ENCODE peak calls at places on chromosomes 3 and 15, in six cellular contexts. U is upper lobe of right lung, D is cardiac muscle cell, X is AG09319, Q is mesothelial cell of epicardium, S is neural crest cell. R is an unnamed sample.

GRCh38 chr15:100093211-100094126 is 248.3 kb downstream of the ADAMTS17 start:
- DNase-seq in U (no peak), D (peak), X (no peak), Q (no peak), S (no peak), R (no peak)

GRCh38 chr3:168141405-168141993 is 45.8 kb upstream of the GOLIM4 start:
- DNase-seq in U (no peak), D (no peak), X (no peak), Q (no peak), S (no peak), R (no peak)

GRCh38 chr3:32733631-32734229 is 48.7 kb downstream of the CNOT10 start:
- DNase-seq in U (no peak), D (peak), X (no peak), Q (no peak), S (no peak), R (no peak)

GRCh38 chr15:72128360-72128759 is 10.2 kb downstream of the SENP8 start:
- DNase-seq in U (no peak), D (no peak), X (no peak), Q (no peak), S (no peak), R (no peak)

GRCh38 chr3:148789156-148789555 is 38.5 kb upstream of the CPB1 start:
- DNase-seq in U (no peak), D (no peak), X (no peak), Q (no peak), S (peak), R (no peak)

GRCh38 chr3:161070252-161070930 is 34.8 kb downstream of the B3GALNT1 start:
- DNase-seq in U (no peak), D (no peak), X (no peak), Q (no peak), S (no peak), R (no peak)

GRCh38 chr3:197750863-197751737 is 1.4 kb downstream of the FYTTD1 start:
- DNase-seq in U (peak), D (peak), X (no peak), Q (no peak), S (peak), R (no peak)

GRCh38 chr3:8345396-8345795 is 156.2 kb upstream of the LMCD1 start:
- DNase-seq in U (no peak), D (no peak), X (no peak), Q (no peak), S (no peak), R (no peak)

GRCh38 chr3:171644681-171645080 is 165.6 kb downstream of the PLD1 start:
- DNase-seq in U (no peak), D (no peak), X (no peak), Q (no peak), S (no peak), R (no peak)

GRCh38 chr15:56017920-56018319 is 24.5 kb upstream of the NEDD4 start:
- DNase-seq in U (no peak), D (no peak), X (no peak), Q (no peak), S (no peak), R (no peak)

GRCh38 chr15:66682865-66683264 is 19.2 kb upstream of the SMAD6 start:
- DNase-seq in U (no peak), D (no peak), X (no peak), Q (no peak), S (no peak), R (no peak)

DNA sequence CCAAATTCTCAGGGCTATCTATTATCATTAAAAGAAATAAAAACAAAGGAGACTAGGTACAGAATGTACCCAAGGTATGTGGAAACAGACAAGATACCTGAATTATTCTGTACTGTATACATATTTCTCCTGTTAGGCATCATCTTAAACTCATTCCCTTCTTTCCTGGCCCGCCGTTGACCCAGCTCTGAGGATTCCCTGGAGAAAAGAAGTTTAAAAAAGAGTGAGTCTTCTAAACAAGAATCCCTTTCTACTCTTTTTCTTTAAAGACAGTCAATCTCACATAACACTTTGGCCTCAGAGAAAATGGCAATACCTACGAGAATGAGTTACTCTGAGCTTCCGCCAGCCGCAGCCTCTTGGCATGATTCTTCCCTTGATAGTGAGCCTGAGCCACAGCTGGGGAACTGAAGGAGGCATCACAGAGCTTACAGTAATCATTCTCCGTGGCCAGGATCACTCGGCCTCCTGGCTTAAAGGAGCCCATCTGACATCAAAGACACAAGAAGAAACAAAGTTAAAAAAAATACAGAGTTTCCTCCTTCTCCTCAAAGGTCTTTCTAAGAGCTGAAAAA is 44.2 kb downstream of the ZMAT3 start:
- DNase-seq in U (no peak), D (peak), X (no peak), Q (no peak), S (no peak), R (no peak)
- TF ChIP-seq CTCF in U (no peak), D (peak), X (no peak), Q (no peak), S (no peak), R (no peak)

DNA sequence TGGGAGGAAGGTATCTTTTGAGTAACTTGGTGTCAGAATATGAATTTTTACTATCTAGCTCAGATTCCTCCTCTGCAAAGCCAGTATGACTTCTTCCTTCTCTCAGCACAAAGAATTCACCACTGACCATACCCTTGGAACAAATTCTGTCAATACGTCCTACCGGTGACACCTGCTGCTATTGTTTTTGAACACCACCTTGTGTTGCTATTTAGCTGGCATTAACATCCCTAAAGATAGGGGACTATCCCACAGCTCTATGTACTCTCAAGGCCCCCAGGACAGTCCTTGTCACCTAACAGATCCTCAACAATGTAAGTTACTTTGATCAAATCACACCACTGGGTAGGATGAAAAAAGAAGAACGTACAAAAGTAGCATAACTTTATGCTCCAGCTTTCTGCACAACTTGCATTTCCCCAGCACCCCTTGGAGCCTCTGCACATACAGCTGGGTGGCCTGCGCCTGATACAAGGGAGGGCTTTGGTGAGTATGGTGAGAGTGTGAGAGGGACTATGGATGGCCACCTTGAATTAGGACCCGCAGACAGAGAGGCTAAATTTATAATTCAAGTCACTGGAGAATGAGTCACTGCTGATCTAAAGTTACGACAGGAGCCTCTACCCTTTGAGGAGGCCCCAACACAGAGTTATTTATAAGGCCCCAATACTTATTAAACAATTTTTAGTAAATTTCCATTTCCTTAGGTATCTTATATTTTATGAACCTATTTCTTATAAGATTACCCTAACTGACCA is 2.3 kb upstream of the COLQ start:
- DNase-seq in U (no peak), D (no peak), X (no peak), Q (no peak), S (no peak), R (no peak)
- TF ChIP-seq CTCF in U (no peak), D (no peak), X (no peak), Q (no peak), S (no peak), R (no peak)

GRCh38 chr3:128372281-128372680 is 94.4 kb downstream of the DNAJB8 start:
- DNase-seq in U (no peak), D (no peak), X (no peak), Q (no peak), S (no peak), R (no peak)

GRCh38 chr3:128367726-128368125 is 99.0 kb downstream of the DNAJB8 start:
- DNase-seq in U (no peak), D (no peak), X (no peak), Q (no peak), S (no peak), R (no peak)

GRCh38 chr3:128368626-128369025 is 98.1 kb downstream of the DNAJB8 start:
- DNase-seq in U (no peak), D (no peak), X (no peak), Q (no peak), S (no peak), R (no peak)

GRCh38 chr3:128369106-128369708 is 97.5 kb downstream of the DNAJB8 start:
- DNase-seq in U (no peak), D (no peak), X (no peak), Q (no peak), S (no peak), R (no peak)

DNA sequence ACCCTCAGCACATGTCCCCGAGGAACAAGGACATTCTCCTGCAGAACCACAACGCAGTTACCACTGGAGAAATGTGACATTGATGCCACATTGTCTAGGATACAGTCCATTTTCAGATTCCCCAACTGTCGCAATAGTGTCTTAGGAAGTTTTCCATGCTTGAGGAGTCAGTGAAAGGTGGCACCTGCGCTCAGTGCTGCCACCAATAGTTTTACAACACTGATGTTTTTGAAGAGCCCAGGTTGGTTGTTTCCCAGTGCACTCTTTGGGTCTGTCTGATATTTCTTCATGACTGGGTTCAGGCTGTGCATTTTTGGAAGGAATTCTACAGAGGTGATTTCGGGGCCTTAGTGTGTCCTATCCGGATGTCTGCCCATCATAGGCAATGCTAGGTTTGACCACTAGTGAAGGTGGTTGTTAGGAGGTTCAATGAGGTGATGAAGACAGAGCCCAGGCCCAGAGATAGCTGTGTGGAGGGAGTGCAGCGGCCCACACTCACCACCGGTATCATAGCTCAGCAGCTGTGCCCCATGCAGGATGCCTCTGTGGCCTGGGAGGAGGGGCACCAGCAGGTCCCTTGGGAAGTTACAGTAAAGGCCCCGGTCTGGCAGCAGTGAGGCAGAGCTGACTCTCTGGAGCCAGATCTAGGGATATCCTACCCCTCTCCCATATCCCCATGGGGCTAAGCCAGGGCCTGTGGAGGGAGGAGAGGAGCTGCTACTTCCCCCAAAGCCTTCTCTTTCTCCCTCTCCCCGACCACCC is 96.6 kb downstream of the DNAJB8 start:
- DNase-seq in U (no peak), D (no peak), X (no peak), Q (no peak), S (no peak), R (no peak)
- TF ChIP-seq CTCF in U (no peak), D (no peak), X (no peak), Q (no peak), S (no peak), R (no peak)

DNA sequence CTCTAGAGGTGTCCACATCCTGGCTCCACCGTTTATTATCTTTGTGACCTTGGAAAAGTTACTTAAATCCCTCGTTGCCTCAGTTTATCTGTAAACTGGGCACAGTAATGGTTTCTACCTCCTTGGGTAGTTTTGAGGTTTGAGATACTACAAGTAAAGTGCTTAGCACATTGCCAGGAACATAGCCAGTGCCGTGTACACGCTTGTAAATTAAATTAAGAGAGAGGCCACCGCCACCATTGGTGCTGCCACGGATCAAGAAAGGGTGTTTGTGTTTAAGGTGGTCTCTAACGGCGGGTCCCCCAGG is 5.8 kb upstream of the WNT7A start:
- DNase-seq in U (no peak), D (no peak), X (no peak), Q (peak), S (no peak), R (no peak)
- TF ChIP-seq CTCF in U (no peak), D (no peak), X (no peak), Q (peak), S (no peak), R (no peak)

DNA sequence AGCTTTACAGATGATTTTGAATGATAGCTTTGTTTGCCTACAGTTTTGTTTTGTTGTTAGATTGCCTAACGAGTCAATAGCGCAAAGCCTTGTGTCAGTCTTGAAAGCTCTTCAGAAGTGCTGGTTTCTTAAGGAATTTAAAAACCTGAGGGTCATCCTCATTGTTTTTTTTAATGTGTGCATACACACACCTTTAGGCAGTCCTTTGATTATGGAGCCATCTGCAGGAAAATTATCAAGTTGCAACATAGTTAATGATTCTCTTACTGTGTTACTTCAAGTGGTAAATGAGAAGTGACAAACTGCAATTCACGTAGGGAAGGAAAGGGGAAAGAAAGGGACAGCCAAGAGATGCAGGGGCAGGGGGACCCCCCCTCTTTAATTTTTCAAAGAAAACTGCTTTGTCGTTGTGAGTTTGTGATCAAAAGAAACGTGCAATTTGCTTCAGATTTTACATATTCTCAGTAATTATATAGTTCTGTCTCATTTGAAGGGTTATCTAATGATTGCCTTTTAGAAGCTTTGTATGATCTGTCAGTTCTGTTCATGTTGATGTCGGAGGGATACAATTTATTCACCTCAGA is 162.4 kb upstream of the CGNL1 start:
- DNase-seq in U (no peak), D (peak), X (no peak), Q (no peak), S (no peak), R (no peak)
- TF ChIP-seq CTCF in U (peak), D (peak), X (peak), Q (no peak), S (no peak), R (peak)

GRCh38 chr15:77573826-77574225 is 58.9 kb downstream of the LINGO1 start:
- DNase-seq in U (no peak), D (no peak), X (no peak), Q (no peak), S (no peak), R (no peak)
- TF ChIP-seq CTCF in U (no peak), D (no peak), X (no peak), Q (no peak), S (no peak), R (no peak)

GRCh38 chr3:196179380-196180308 is 31.6 kb downstream of the ZDHHC19 start:
- DNase-seq in U (no peak), D (peak), X (no peak), Q (no peak), S (peak), R (no peak)
- TF ChIP-seq CTCF in U (no peak), D (no peak), X (no peak), Q (no peak), S (no peak), R (no peak)

GRCh38 chr3:183447206-183448001 is 19.0 kb upstream of the MCF2L2 start:
- DNase-seq in U (peak), D (peak), X (peak), Q (peak), S (peak), R (peak)
- TF ChIP-seq CTCF in U (no peak), D (no peak), X (no peak), Q (no peak), S (peak), R (no peak)

DNA sequence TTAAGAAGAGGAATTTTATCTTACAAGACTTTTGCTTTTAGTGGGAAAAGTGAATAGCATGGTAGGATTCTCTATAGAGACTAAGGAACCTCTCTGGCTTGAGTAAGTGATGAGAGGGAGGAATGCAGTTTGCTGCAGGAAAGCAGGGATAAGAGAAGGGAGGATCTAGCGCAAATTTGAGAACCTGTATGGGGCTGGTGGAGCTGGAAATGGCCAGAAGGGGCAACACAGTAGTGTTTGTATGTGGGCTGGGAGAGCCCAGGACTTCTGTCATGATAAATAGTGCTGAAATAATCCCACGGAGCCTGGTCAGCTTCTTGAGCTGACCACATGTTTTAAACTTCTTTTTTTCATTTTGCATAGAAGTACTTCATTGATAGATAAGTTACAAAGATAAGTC is 11.1 kb upstream of the SHC4 start:
- DNase-seq in U (no peak), D (peak), X (no peak), Q (no peak), S (no peak), R (no peak)
- TF ChIP-seq CTCF in U (no peak), D (peak), X (no peak), Q (no peak), S (no peak), R (peak)

R was measured in progenitor cell of endocrine pancreas.